ENCODE peak calls at places on chromosome 14, in seven cellular contexts. One of them, this sample, is unnamed.

GRCh38 chr14:39467889-39468524 is 35.8 kb upstream of the FBXO33 start:
- DNase-seq in HepG2: peak; percentile 83
- DNase-seq in HCT116: peak; percentile 55
- DNase-seq in IMR-90: peak; percentile 43
- DNase-seq in GM12878: no peak
- DNase-seq in H1: peak; percentile 33
- DNase-seq in K562: no peak
- DNase-seq in this sample: no peak

GRCh38 chr14:75298187-75298985 is 19.8 kb downstream of the FOS start:
- DNase-seq in HepG2: no peak
- DNase-seq in HCT116: no peak
- DNase-seq in IMR-90: no peak
- DNase-seq in GM12878: no peak
- DNase-seq in H1: no peak
- DNase-seq in K562: no peak
- DNase-seq in this sample: no peak

GRCh38 chr14:39417014-39417413 is 15.2 kb downstream of the FBXO33 start:
- DNase-seq in HepG2: peak; percentile 60
- DNase-seq in HCT116: peak; percentile 6
- DNase-seq in IMR-90: no peak
- DNase-seq in GM12878: no peak
- DNase-seq in H1: no peak
- DNase-seq in K562: no peak
- DNase-seq in this sample: no peak

GRCh38 chr14:66078031-66078430 is 408.1 kb upstream of the CCDC196 start:
- DNase-seq in HepG2: no peak
- DNase-seq in HCT116: no peak
- DNase-seq in IMR-90: no peak
- DNase-seq in GM12878: no peak
- DNase-seq in H1: no peak
- DNase-seq in K562: no peak
- DNase-seq in this sample: no peak

GRCh38 chr14:99169776-99170356 is 102.1 kb downstream of the BCL11B start:
- DNase-seq in HepG2: no peak
- DNase-seq in HCT116: no peak
- DNase-seq in IMR-90: no peak
- DNase-seq in GM12878: no peak
- DNase-seq in H1: no peak
- DNase-seq in K562: no peak
- DNase-seq in this sample: no peak

GRCh38 chr14:62322216-62322615 is 560.0 kb downstream of the SNAPC1 start:
- DNase-seq in HepG2: no peak
- DNase-seq in HCT116: no peak
- DNase-seq in IMR-90: no peak
- DNase-seq in GM12878: no peak
- DNase-seq in H1: no peak
- DNase-seq in K562: no peak
- DNase-seq in this sample: no peak

GRCh38 chr14:65329911-65330310 is 82.6 kb upstream of the FUT8 start:
- DNase-seq in HepG2: no peak
- DNase-seq in HCT116: no peak
- DNase-seq in IMR-90: no peak
- DNase-seq in GM12878: no peak
- DNase-seq in H1: no peak
- DNase-seq in K562: no peak
- DNase-seq in this sample: no peak

GRCh38 chr14:80606347-80606772 is 335.2 kb downstream of the CEP128 start:
- DNase-seq in HepG2: no peak
- DNase-seq in HCT116: no peak
- DNase-seq in IMR-90: no peak
- DNase-seq in GM12878: no peak
- DNase-seq in H1: no peak
- DNase-seq in K562: no peak
- DNase-seq in this sample: peak; percentile 25

GRCh38 chr14:105919458-105920150 is 393.2 kb downstream of the TMEM121 start:
- DNase-seq in HepG2: no peak
- DNase-seq in HCT116: no peak
- DNase-seq in IMR-90: no peak
- DNase-seq in GM12878: no peak
- DNase-seq in H1: no peak
- DNase-seq in K562: peak; percentile 0
- DNase-seq in this sample: no peak

GRCh38 chr14:70186826-70187483 is 1.8 kb downstream of the SLC8A3 start:
- DNase-seq in HepG2: no peak
- DNase-seq in HCT116: no peak
- DNase-seq in IMR-90: no peak
- DNase-seq in GM12878: no peak
- DNase-seq in H1: no peak
- DNase-seq in K562: no peak
- DNase-seq in this sample: peak; percentile 83

GRCh38 chr14:49526101-49526500 is 60.1 kb downstream of the RPS29 start:
- DNase-seq in HepG2: no peak
- DNase-seq in HCT116: no peak
- DNase-seq in IMR-90: no peak
- DNase-seq in GM12878: no peak
- DNase-seq in H1: no peak
- DNase-seq in K562: no peak
- DNase-seq in this sample: no peak

GRCh38 chr14:64536488-64537245 is 3.9 kb upstream of the HSPA2 start:
- DNase-seq in HepG2: peak; percentile 28
- DNase-seq in HCT116: no peak
- DNase-seq in IMR-90: peak; percentile 46
- DNase-seq in GM12878: no peak
- DNase-seq in H1: no peak
- DNase-seq in K562: no peak
- DNase-seq in this sample: no peak

GRCh38 chr14:95260537-95261440 is 58.9 kb downstream of the CLMN start:
- DNase-seq in HepG2: no peak
- DNase-seq in HCT116: no peak
- DNase-seq in IMR-90: peak; percentile 39
- DNase-seq in GM12878: no peak
- DNase-seq in H1: no peak
- DNase-seq in K562: no peak
- DNase-seq in this sample: no peak

GRCh38 chr14:100116134-100116533 is 43.3 kb downstream of the DEGS2 start:
- DNase-seq in HepG2: no peak
- DNase-seq in HCT116: no peak
- DNase-seq in IMR-90: no peak
- DNase-seq in GM12878: no peak
- DNase-seq in H1: no peak
- DNase-seq in K562: no peak
- DNase-seq in this sample: no peak

GRCh38 chr14:101598159-101598558 is 36.9 kb downstream of the DIO3 start:
- DNase-seq in HepG2: no peak
- DNase-seq in HCT116: no peak
- DNase-seq in IMR-90: no peak
- DNase-seq in GM12878: no peak
- DNase-seq in H1: no peak
- DNase-seq in K562: no peak
- DNase-seq in this sample: no peak

GRCh38 chr14:101596742-101597141 is 35.4 kb downstream of the DIO3 start:
- DNase-seq in HepG2: no peak
- DNase-seq in HCT116: no peak
- DNase-seq in IMR-90: no peak
- DNase-seq in GM12878: no peak
- DNase-seq in H1: no peak
- DNase-seq in K562: no peak
- DNase-seq in this sample: no peak

GRCh38 chr14:101595349-101595748 is 34.1 kb downstream of the DIO3 start:
- DNase-seq in HepG2: no peak
- DNase-seq in HCT116: no peak
- DNase-seq in IMR-90: no peak
- DNase-seq in GM12878: no peak
- DNase-seq in H1: no peak
- DNase-seq in K562: no peak
- DNase-seq in this sample: no peak

GRCh38 chr14:101594511-101595148 is 33.3 kb downstream of the DIO3 start:
- DNase-seq in HepG2: no peak
- DNase-seq in HCT116: no peak
- DNase-seq in IMR-90: no peak
- DNase-seq in GM12878: no peak
- DNase-seq in H1: no peak
- DNase-seq in K562: no peak
- DNase-seq in this sample: no peak

DNA sequence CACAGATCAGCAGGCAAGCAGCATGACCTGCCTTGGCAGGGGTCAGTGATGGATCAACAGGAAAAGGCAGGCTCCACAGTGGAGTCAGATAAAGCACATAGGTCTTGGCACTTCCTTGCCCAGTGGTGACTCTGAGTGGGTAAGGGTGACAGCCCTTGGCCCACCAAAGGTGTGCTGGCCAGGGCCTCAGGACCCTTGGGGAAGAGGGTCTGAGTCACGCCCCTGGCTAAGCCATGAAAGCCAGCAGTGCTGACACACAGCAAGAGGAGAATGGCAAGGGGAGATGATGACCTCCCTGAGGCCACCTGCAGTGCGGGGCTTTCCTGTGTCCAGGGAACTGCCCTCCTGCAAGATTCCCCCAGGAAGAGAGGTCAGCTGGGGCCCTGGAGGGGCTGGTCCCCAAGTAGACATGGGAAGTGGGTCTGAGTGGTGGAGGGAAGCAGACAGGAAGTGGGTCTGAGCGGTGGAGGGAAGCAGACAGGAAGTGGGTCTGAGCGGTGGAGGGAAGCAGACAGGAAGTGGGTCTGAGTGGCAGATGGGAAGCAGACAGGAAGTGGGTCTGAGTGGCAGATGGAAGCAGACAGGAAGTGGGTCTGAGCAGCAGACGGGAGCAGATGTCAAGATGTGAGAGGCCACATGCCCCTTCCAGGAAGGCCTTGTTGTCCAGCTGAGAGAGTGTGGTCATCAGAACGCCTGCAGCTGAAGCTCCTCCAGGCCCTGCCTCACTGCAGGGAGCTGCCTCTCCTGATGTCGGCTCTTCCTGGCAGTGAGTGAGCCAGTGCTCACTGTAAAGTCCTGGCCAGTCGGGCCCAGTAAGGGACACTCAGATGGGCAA is 34.8 kb downstream of the DIO3 start:
- DNase-seq in HepG2: no peak
- DNase-seq in HCT116: no peak
- DNase-seq in IMR-90: no peak
- DNase-seq in GM12878: no peak
- DNase-seq in H1: no peak
- DNase-seq in K562: no peak
- DNase-seq in this sample: no peak
- H3K9ac ChIP-seq in HepG2: no peak overlapping the region
- H3K9ac ChIP-seq in HCT116: no peak overlapping the region
- H3K9ac ChIP-seq in IMR-90: no peak overlapping the region
- H3K9ac ChIP-seq in GM12878: no peak overlapping the region
- H3K9ac ChIP-seq in H1: no peak overlapping the region
- H3K9ac ChIP-seq in K562: no peak overlapping the region
- H3K9ac ChIP-seq in this sample: no peak overlapping the region

GRCh38 chr14:32337759-32338158 is 8.7 kb downstream of the AKAP6 start:
- DNase-seq in HepG2: no peak
- DNase-seq in HCT116: no peak
- DNase-seq in IMR-90: no peak
- DNase-seq in GM12878: no peak
- DNase-seq in H1: no peak
- DNase-seq in K562: no peak
- DNase-seq in this sample: no peak

GRCh38 chr14:32331227-32331597 is 2.1 kb downstream of the AKAP6 start:
- DNase-seq in HepG2: no peak
- DNase-seq in HCT116: no peak
- DNase-seq in IMR-90: no peak
- DNase-seq in GM12878: no peak
- DNase-seq in H1: no peak
- DNase-seq in K562: peak; percentile 58
- DNase-seq in this sample: no peak

GRCh38 chr14:32339188-32339587 is 10.1 kb downstream of the AKAP6 start:
- DNase-seq in HepG2: no peak
- DNase-seq in HCT116: no peak
- DNase-seq in IMR-90: no peak
- DNase-seq in GM12878: no peak
- DNase-seq in H1: no peak
- DNase-seq in K562: no peak
- DNase-seq in this sample: no peak

GRCh38 chr14:32332415-32333116 is 3.5 kb downstream of the AKAP6 start:
- DNase-seq in HepG2: no peak
- DNase-seq in HCT116: no peak
- DNase-seq in IMR-90: no peak
- DNase-seq in GM12878: no peak
- DNase-seq in H1: no peak
- DNase-seq in K562: no peak
- DNase-seq in this sample: no peak

GRCh38 chr14:32336702-32337101 is 7.6 kb downstream of the AKAP6 start:
- DNase-seq in HepG2: no peak
- DNase-seq in HCT116: no peak
- DNase-seq in IMR-90: no peak
- DNase-seq in GM12878: no peak
- DNase-seq in H1: no peak
- DNase-seq in K562: peak; percentile 57
- DNase-seq in this sample: no peak
- TF ChIP-seq RAD21 in HepG2: no peak
- TF ChIP-seq RAD21 in HCT116: no peak
- TF ChIP-seq RAD21 in IMR-90: no peak
- TF ChIP-seq RAD21 in GM12878: no peak
- TF ChIP-seq RAD21 in H1: no peak
- TF ChIP-seq RAD21 in K562: no peak
- TF ChIP-seq RAD21 in this sample: no peak

GRCh38 chr14:77800814-77801213 is 905 bp downstream of the ADCK1 start:
- DNase-seq in HepG2: no peak
- DNase-seq in HCT116: no peak
- DNase-seq in IMR-90: no peak
- DNase-seq in GM12878: no peak
- DNase-seq in H1: no peak
- DNase-seq in K562: no peak
- DNase-seq in this sample: no peak
- H3K9ac ChIP-seq in HepG2: peak overlapping the region; percentile 85
- H3K9ac ChIP-seq in HCT116: peak overlapping the region; percentile 75
- H3K9ac ChIP-seq in IMR-90: peak overlapping the region; percentile 89
- H3K9ac ChIP-seq in GM12878: peak overlapping the region; percentile 74
- H3K9ac ChIP-seq in H1: no peak overlapping the region
- H3K9ac ChIP-seq in K562: peak overlapping the region; percentile 89
- H3K9ac ChIP-seq in this sample: peak overlapping the region; percentile 75

GRCh38 chr14:101905614-101906013 is 58.8 kb upstream of the DYNC1H1 start:
- DNase-seq in HepG2: no peak
- DNase-seq in HCT116: no peak
- DNase-seq in IMR-90: no peak
- DNase-seq in GM12878: no peak
- DNase-seq in H1: no peak
- DNase-seq in K562: no peak
- DNase-seq in this sample: no peak

GRCh38 chr14:101909371-101910096 is 54.8 kb upstream of the DYNC1H1 start:
- DNase-seq in HepG2: no peak
- DNase-seq in HCT116: no peak
- DNase-seq in IMR-90: no peak
- DNase-seq in GM12878: no peak
- DNase-seq in H1: no peak
- DNase-seq in K562: no peak
- DNase-seq in this sample: no peak

GRCh38 chr14:101908795-101909194 is 55.6 kb upstream of the DYNC1H1 start:
- DNase-seq in HepG2: no peak
- DNase-seq in HCT116: no peak
- DNase-seq in IMR-90: no peak
- DNase-seq in GM12878: no peak
- DNase-seq in H1: no peak
- DNase-seq in K562: no peak
- DNase-seq in this sample: no peak

GRCh38 chr14:101906645-101907044 is 57.7 kb upstream of the DYNC1H1 start:
- DNase-seq in HepG2: no peak
- DNase-seq in HCT116: no peak
- DNase-seq in IMR-90: no peak
- DNase-seq in GM12878: no peak
- DNase-seq in H1: no peak
- DNase-seq in K562: no peak
- DNase-seq in this sample: no peak

GRCh38 chr14:101907619-101908018 is 56.8 kb upstream of the DYNC1H1 start:
- DNase-seq in HepG2: no peak
- DNase-seq in HCT116: no peak
- DNase-seq in IMR-90: no peak
- DNase-seq in GM12878: no peak
- DNase-seq in H1: no peak
- DNase-seq in K562: no peak
- DNase-seq in this sample: no peak
- TF ChIP-seq RAD21 in HepG2: no peak
- TF ChIP-seq RAD21 in HCT116: no peak
- TF ChIP-seq RAD21 in IMR-90: no peak
- TF ChIP-seq RAD21 in GM12878: no peak
- TF ChIP-seq RAD21 in H1: no peak
- TF ChIP-seq RAD21 in K562: no peak
- TF ChIP-seq RAD21 in this sample: no peak

This sample was measured in SK-N-SH.